ENCODE peak calls at places on chromosomes 16 and 17, in six cellular contexts. A, N, X, L, T and E are unnamed samples.

GRCh38 chr16:75340715-75341500 is 89.5 kb upstream of the BCAR1 start:
- DNase-seq in A (no peak), N (no peak), X (no peak), L (no peak), T (no peak), E (no peak)

GRCh38 chr16:26196310-26196709 is 504.6 kb downstream of the HS3ST4 start:
- DNase-seq in A (no peak), N (no peak), X (no peak), L (no peak), T (no peak), E (no peak)

GRCh38 chr17:51692917-51693316 is 432.6 kb downstream of the UTP18 start:
- DNase-seq in A (no peak), N (no peak), X (no peak), L (no peak), T (no peak), E (no peak)

GRCh38 chr17:61235001-61235820 is 164.4 kb upstream of the TBX2 start:
- DNase-seq in A (no peak), N (no peak), X (no peak), L (no peak), T (no peak), E (no peak)

GRCh38 chr16:48479319-48479718 is 94.1 kb upstream of the SIAH1 start:
- DNase-seq in A (no peak), N (no peak), X (no peak), L (no peak), T (no peak), E (no peak)

GRCh38 chr16:13594798-13595197 is 325.2 kb upstream of the ERCC4 start:
- DNase-seq in A (no peak), N (no peak), X (no peak), L (no peak), T (no peak), E (no peak)

GRCh38 chr16:52611817-52612673 is 65.1 kb upstream of the TOX3 start:
- DNase-seq in A (no peak), N (no peak), X (no peak), L (no peak), T (no peak), E (no peak)

GRCh38 chr17:65104541-65104940 is 32.6 kb upstream of the RGS9 start:
- DNase-seq in A (no peak), N (no peak), X (no peak), L (no peak), T (no peak), E (no peak)

GRCh38 chr16:59973966-59974365 is 1239.8 kb upstream of the GOT2 start:
- DNase-seq in A (no peak), N (no peak), X (no peak), L (no peak), T (no peak), E (no peak)

GRCh38 chr17:57283203-57283971 is 27.1 kb downstream of the MSI2 start:
- DNase-seq in A (no peak), N (no peak), X (no peak), L (no peak), T (no peak), E (no peak)

GRCh38 chr17:20153231-20153630 is 144.1 kb downstream of the SPECC1 start:
- DNase-seq in A (no peak), N (no peak), X (no peak), L (no peak), T (no peak), E (no peak)

GRCh38 chr16:56617212-56618085 is 8.1 kb upstream of the MT1E start:
- DNase-seq in A (peak; percentile 74), N (peak; percentile 86), X (peak; percentile 87), L (peak; percentile 66), T (no peak), E (no peak)

GRCh38 chr16:46848768-46849764 is 18.1 kb upstream of the C16orf87 start:
- DNase-seq in A (no peak), N (no peak), X (no peak), L (no peak), T (no peak), E (no peak)

GRCh38 chr17:40416671-40417070 is 1.0 kb downstream of the TOP2A start:
- DNase-seq in A (no peak), N (no peak), X (no peak), L (no peak), T (no peak), E (no peak)

GRCh38 chr17:57259817-57260216 is 3.5 kb downstream of the MSI2 start:
- DNase-seq in A (no peak), N (no peak), X (no peak), L (no peak), T (no peak), E (no peak)

GRCh38 chr16:70573451-70574121 is 50.0 kb downstream of the SF3B3 start:
- DNase-seq in A (no peak), N (peak; percentile 74), X (peak; percentile 49), L (peak; percentile 73), T (no peak), E (no peak)

GRCh38 chr16:11414815-11415775 is 69.8 kb downstream of the RMI2 start:
- DNase-seq in A (no peak), N (no peak), X (no peak), L (no peak), T (no peak), E (no peak)

GRCh38 chr16:86529160-86529559 is 18.8 kb downstream of the FOXF1 start:
- DNase-seq in A (no peak), N (no peak), X (no peak), L (no peak), T (no peak), E (no peak)

GRCh38 chr16:83561876-83562275 is 245.9 kb upstream of the HSBP1 start:
- DNase-seq in A (no peak), N (no peak), X (no peak), L (no peak), T (no peak), E (no peak)

GRCh38 chr16:79612207-79612606 is 11.7 kb upstream of the MAF start:
- DNase-seq in A (no peak), N (no peak), X (no peak), L (no peak), T (no peak), E (no peak)

GRCh38 chr16:29030086-29030840 is 45.4 kb downstream of the LAT start:
- DNase-seq in A (no peak), N (peak; percentile 38), X (no peak), L (no peak), T (peak; percentile 37), E (no peak)

GRCh38 chr17:4475001-4475400 is 23.7 kb upstream of the SPNS2 start:
- DNase-seq in A (no peak), N (no peak), X (no peak), L (no peak), T (no peak), E (no peak)

GRCh38 chr16:30838876-30839471 is 52.0 kb upstream of the ZNF629 start:
- DNase-seq in A (no peak), N (no peak), X (no peak), L (no peak), T (no peak), E (no peak)

GRCh38 chr16:87556941-87557459 is 45.3 kb upstream of the JPH3 start:
- DNase-seq in A (peak; percentile 62), N (peak; percentile 72), X (peak; percentile 73), L (no peak), T (no peak), E (no peak)

GRCh38 chr17:65554568-65555223 is 6.8 kb downstream of the AXIN2 start:
- DNase-seq in A (peak; percentile 33), N (no peak), X (peak; percentile 51), L (no peak), T (no peak), E (no peak)

GRCh38 chr16:79253100-79253631 is 347.4 kb downstream of the MAF start:
- DNase-seq in A (peak; percentile 85), N (no peak), X (no peak), L (peak; percentile 55), T (no peak), E (no peak)

GRCh38 chr17:13393841-13394710 is 207.7 kb downstream of the HS3ST3A1 start:
- DNase-seq in A (no peak), N (no peak), X (no peak), L (no peak), T (no peak), E (no peak)

GRCh38 chr16:68724797-68725196 is 12.3 kb upstream of the CDH1 start:
- DNase-seq in A (no peak), N (no peak), X (no peak), L (no peak), T (no peak), E (no peak)

GRCh38 chr16:19710191-19710908 is 7.7 kb downstream of the KNOP1 start:
- DNase-seq in A (no peak), N (no peak), X (no peak), L (no peak), T (no peak), E (no peak)

GRCh38 chr16:16150117-16150877 is 73.0 kb downstream of the ABCC6 start:
- DNase-seq in A (peak; percentile 94), N (peak; percentile 71), X (peak; percentile 67), L (peak; percentile 95), T (no peak), E (no peak)

GRCh38 chr16:56961851-56962281 is at the start of gene CETP:
- DNase-seq in A (peak; percentile 49), N (no peak), X (peak; percentile 37), L (no peak), T (no peak), E (no peak)

GRCh38 chr17:74823176-74823495 is 36.5 kb downstream of the GRIN2C start:
- DNase-seq in A (no peak), N (no peak), X (no peak), L (no peak), T (no peak), E (no peak)

GRCh38 chr16:14193316-14193871 is 122.3 kb downstream of the MRTFB start:
- DNase-seq in A (no peak), N (no peak), X (no peak), L (no peak), T (no peak), E (peak; percentile 51)

GRCh38 chr17:76432004-76432403 is 20.9 kb downstream of the UBE2O start:
- DNase-seq in A (no peak), N (no peak), X (no peak), L (no peak), T (no peak), E (no peak)

GRCh38 chr16:27972500-27972899 is 91.0 kb downstream of the GSG1L start:
- DNase-seq in A (no peak), N (peak; percentile 63), X (no peak), L (peak; percentile 60), T (no peak), E (no peak)

GRCh38 chr17:59349178-59349577 is 17.7 kb downstream of the YPEL2 start:
- DNase-seq in A (no peak), N (no peak), X (no peak), L (no peak), T (no peak), E (no peak)
- TF ChIP-seq CTCF in A (no peak), N (no peak), X (no peak), L (no peak), T (no peak), E (no peak)

GRCh38 chr16:2177561-2177960 is 18.8 kb downstream of the CASKIN1 start:
- DNase-seq in A (no peak), N (no peak), X (no peak), L (no peak), T (no peak), E (no peak)
- H3K36me3 ChIP-seq in A (no peaks in the 10 kb centered on the region), N (peaks cover 56% of the 10 kb centered on the region), X (peaks cover 31% of the 10 kb centered on the region), L (no peaks in the 10 kb centered on the region), T (peaks cover 4% of the 10 kb centered on the region), E (peaks cover 24% of the 10 kb centered on the region)

GRCh38 chr17:79748296-79749099 is 17.8 kb downstream of the ENPP7 start:
- DNase-seq in A (no peak), N (no peak), X (no peak), L (no peak), T (no peak), E (no peak)
- TF ChIP-seq CTCF in A (no peak), N (no peak), X (no peak), L (no peak), T (no peak), E (no peak)

GRCh38 chr17:69506489-69506888 is 92.0 kb downstream of the MAP2K6 start:
- DNase-seq in A (no peak), N (no peak), X (no peak), L (no peak), T (no peak), E (no peak)
- H3K36me3 ChIP-seq in A (no peaks in the 10 kb centered on the region), N (no peaks in the 10 kb centered on the region), X (no peaks in the 10 kb centered on the region), L (no peaks in the 10 kb centered on the region), T (no peaks in the 10 kb centered on the region), E (no peaks in the 10 kb centered on the region)